ENCODE peak calls at places on chromosomes 3 and 15, in six cellular contexts. N is mesothelial cell of epicardium; H is WTC11; R is CD4-positive, alpha-beta T cell; S is suprapubic skin; D is tibial artery. X is an unnamed sample.

GRCh38 chr3:169044341-169045113 is 619.0 kb downstream of the MECOM start:
- DNase-seq in R (no peak), N (no peak), H (no peak), D (no peak), S (no peak), X (no peak)

GRCh38 chr15:40441736-40442531 is 1.2 kb downstream of the BAHD1 start:
- DNase-seq in S (no peak), N (no peak), H (peak), R (no peak), D (no peak), X (peak)

GRCh38 chr15:28960979-28961378 is 75.2 kb downstream of the APBA2 start:
- DNase-seq in S (no peak), R (no peak), N (no peak), D (no peak), H (no peak), X (no peak)

GRCh38 chr15:70480196-70480856 is 283.0 kb downstream of the UACA start:
- DNase-seq in S (no peak), H (no peak), N (no peak), D (no peak), R (peak), X (no peak)

GRCh38 chr15:80162059-80162554 is 9.3 kb downstream of the FAH start:
- DNase-seq in H (no peak), D (no peak), S (no peak), N (no peak), R (no peak), X (no peak)

GRCh38 chr15:80581976-80582375 is 113.1 kb upstream of the ABHD17C start:
- DNase-seq in N (no peak), D (no peak), H (no peak), R (no peak), S (no peak), X (no peak)

GRCh38 chr3:108150200-108150599 is 59.4 kb upstream of the CD47 start:
- DNase-seq in H (no peak), N (no peak), R (no peak), S (no peak), D (no peak), X (no peak)

GRCh38 chr15:47944911-47945310 is 175.9 kb upstream of the SLC24A5 start:
- DNase-seq in S (no peak), D (no peak), H (no peak), N (no peak), R (no peak), X (no peak)

GRCh38 chr3:48187579-48188265 is 495 bp downstream of the CDC25A start:
- DNase-seq in R (no peak), H (no peak), D (peak), S (no peak), N (peak), X (peak)

GRCh38 chr3:105385868-105386508 is 19.3 kb downstream of the ALCAM start:
- DNase-seq in H (no peak), D (no peak), S (no peak), N (no peak), R (no peak), X (no peak)

GRCh38 chr15:71237456-71238188 is 122.4 kb downstream of the THSD4 start:
- DNase-seq in H (no peak), R (no peak), N (no peak), S (no peak), D (no peak), X (no peak)

GRCh38 chr15:90878660-90879059 is 5.6 kb upstream of the FES start:
- DNase-seq in S (no peak), D (no peak), H (no peak), N (no peak), R (no peak), X (no peak)

GRCh38 chr15:69475769-69476358 is 23.2 kb downstream of the RPLP1 start:
- DNase-seq in D (peak), H (peak), N (peak), S (peak), R (peak), X (peak)

GRCh38 chr15:66919421-66919820 is 146.0 kb upstream of the SMAD3 start:
- DNase-seq in H (no peak), S (no peak), D (no peak), R (no peak), N (no peak), X (no peak)

GRCh38 chr3:51709675-51710074 is 2.8 kb downstream of the GRM2 start:
- DNase-seq in H (no peak), S (no peak), N (no peak), R (no peak), D (no peak), X (no peak)

GRCh38 chr3:107846282-107846852 is 244.5 kb downstream of the CD47 start:
- DNase-seq in H (peak), N (peak), D (peak), R (no peak), S (no peak), X (peak)

GRCh38 chr3:159191454-159191853 is 389.6 kb downstream of the MFSD1 start:
- DNase-seq in R (no peak), H (no peak), N (no peak), D (no peak), S (no peak), X (no peak)

GRCh38 chr3:55315396-55315795 is 171.7 kb downstream of the WNT5A start:
- DNase-seq in N (no peak), S (no peak), D (no peak), R (no peak), H (no peak), X (no peak)

GRCh38 chr15:37585966-37586656 is 348.3 kb upstream of the TMCO5A start:
- DNase-seq in N (no peak), D (no peak), H (no peak), S (no peak), R (no peak), X (no peak)

GRCh38 chr3:4999626-5000184 is 20.5 kb downstream of the BHLHE40 start:
- DNase-seq in S (peak), D (no peak), R (no peak), H (no peak), N (no peak), X (no peak)

GRCh38 chr3:193357291-193357690 is 21.3 kb downstream of the ATP13A5 start:
- DNase-seq in D (no peak), R (no peak), H (no peak), N (no peak), S (no peak), X (no peak)

GRCh38 chr15:40437754-40438687 is 2.7 kb upstream of the BAHD1 start:
- DNase-seq in H (peak), R (no peak), N (no peak), D (no peak), S (no peak), X (no peak)

GRCh38 chr3:137938876-137939275 is 71.1 kb upstream of the CLDN18 start:
- DNase-seq in S (no peak), N (no peak), D (no peak), R (no peak), H (no peak), X (no peak)

GRCh38 chr15:83498801-83499200 is 51.7 kb downstream of the SH3GL3 start:
- DNase-seq in R (no peak), S (no peak), D (no peak), N (no peak), H (peak), X (peak)

GRCh38 chr3:16058511-16058910 is 116.0 kb upstream of the GALNT15 start:
- DNase-seq in S (no peak), H (no peak), R (no peak), N (no peak), D (no peak), X (no peak)

GRCh38 chr15:95162069-95162468 is 930.7 kb downstream of the MCTP2 start:
- DNase-seq in S (no peak), N (no peak), R (no peak), H (no peak), D (peak), X (no peak)

GRCh38 chr3:46860381-46861292 is 2.6 kb downstream of the MYL3 start:
- DNase-seq in N (peak), D (peak), H (peak), S (peak), R (no peak), X (peak)

GRCh38 chr3:110296885-110297284 is 774.7 kb upstream of the NECTIN3 start:
- DNase-seq in R (no peak), D (no peak), S (no peak), H (no peak), N (no peak), X (no peak)

GRCh38 chr3:188946351-188946750 is 225.4 kb upstream of the TPRG1 start:
- DNase-seq in S (no peak), H (no peak), R (no peak), N (no peak), D (no peak), X (no peak)

GRCh38 chr3:37628711-37629301 is 232.9 kb upstream of the CTDSPL start:
- DNase-seq in S (no peak), N (no peak), H (no peak), R (no peak), D (no peak), X (no peak)

GRCh38 chr3:190019840-190020239 is 100.9 kb downstream of the P3H2 start:
- DNase-seq in S (no peak), D (no peak), N (no peak), R (no peak), H (no peak), X (no peak)

GRCh38 chr3:71247221-71247947 is 336.1 kb downstream of the FOXP1 start:
- DNase-seq in R (no peak), D (no peak), S (no peak), H (peak), N (no peak), X (no peak)
- TF ChIP-seq CTCF in R (no peak), D (no peak), S (no peak), H (no peak), N (no peak), X (no peak)

GRCh38 chr3:192188218-192188835 is 539.0 kb downstream of the FGF12 start:
- DNase-seq in S (no peak), D (peak), H (peak), R (no peak), N (peak), X (peak)
- TF ChIP-seq CTCF in S (no peak), D (no peak), H (peak), R (peak), N (peak), X (peak)

DNA sequence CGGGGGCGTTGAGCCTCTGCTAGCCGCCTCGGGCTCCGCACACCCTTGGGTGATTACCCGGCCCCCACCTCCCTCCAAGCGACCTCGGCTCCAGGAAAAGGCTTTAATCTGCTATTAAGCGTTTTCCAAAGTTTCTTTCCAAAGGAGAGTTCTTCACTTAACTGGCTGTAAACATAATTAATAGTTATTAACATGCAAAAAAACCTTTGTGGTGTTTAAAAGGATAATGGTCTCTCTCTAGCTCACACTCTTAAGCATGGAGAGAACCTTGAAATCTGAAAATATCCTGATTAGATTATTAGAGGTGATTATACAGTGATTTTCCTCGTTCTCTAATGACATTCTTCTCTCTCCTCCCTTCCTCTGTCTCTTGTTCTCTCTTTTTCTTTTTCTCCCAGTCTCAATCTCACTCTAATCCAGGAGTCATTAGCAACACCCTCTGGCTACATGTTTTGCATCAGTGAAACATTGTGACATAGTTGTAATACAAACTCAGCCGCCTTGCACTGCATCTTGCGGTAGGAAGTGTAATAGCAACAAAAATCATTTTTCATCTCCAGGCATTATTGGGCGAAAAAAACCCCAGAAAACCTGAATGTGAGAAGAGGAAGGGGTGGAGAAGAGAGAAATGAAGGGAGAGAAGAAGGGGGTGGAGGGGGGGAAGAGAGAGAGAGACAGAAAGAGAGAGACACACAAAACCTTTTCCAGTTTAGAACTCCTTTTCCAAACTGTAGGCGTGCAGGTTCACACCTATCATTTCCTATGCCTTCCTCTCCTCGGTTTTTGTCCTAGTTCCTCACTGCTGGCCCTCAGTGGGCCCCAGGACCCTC is 24.4 kb downstream of the NR2F2 start:
- DNase-seq in R (no peak), H (no peak), S (no peak), N (no peak), D (no peak), X (no peak)
- TF ChIP-seq CTCF in R (no peak), H (no peak), S (peak), N (no peak), D (peak), X (no peak)

GRCh38 chr3:157204431-157204830 is 44.5 kb upstream of the CCNL1 start:
- DNase-seq in N (no peak), S (no peak), H (no peak), D (no peak), R (no peak), X (no peak)
- TF ChIP-seq CTCF in N (peak), S (no peak), H (no peak), D (peak), R (no peak), X (peak)

GRCh38 chr3:50241163-50241562 is 5.2 kb downstream of the GNAI2 start:
- DNase-seq in D (no peak), R (no peak), H (peak), N (no peak), S (no peak), X (peak)

GRCh38 chr3:50245251-50245745 is 9.3 kb downstream of the GNAI2 start:
- DNase-seq in R (no peak), D (no peak), S (no peak), N (no peak), H (no peak), X (peak)

GRCh38 chr3:50243552-50243895 is 7.5 kb downstream of the GNAI2 start:
- DNase-seq in D (no peak), S (no peak), H (no peak), R (no peak), N (no peak), X (no peak)

GRCh38 chr3:50242371-50242770 is 6.4 kb downstream of the GNAI2 start:
- DNase-seq in S (no peak), H (no peak), R (no peak), N (no peak), D (no peak), X (no peak)

GRCh38 chr3:50242778-50243551 is 7.0 kb downstream of the GNAI2 start:
- DNase-seq in R (no peak), N (no peak), S (no peak), D (peak), H (no peak), X (peak)
- TF ChIP-seq CTCF in R (no peak), N (no peak), S (no peak), D (no peak), H (no peak), X (no peak)

GRCh38 chr15:96242761-96243160 is 87.7 kb upstream of the NR2F2 start:
- DNase-seq in R (no peak), D (no peak), S (no peak), N (no peak), H (no peak), X (no peak)
- TF ChIP-seq CTCF in R (no peak), D (no peak), S (no peak), N (no peak), H (no peak), X (no peak)

DNA sequence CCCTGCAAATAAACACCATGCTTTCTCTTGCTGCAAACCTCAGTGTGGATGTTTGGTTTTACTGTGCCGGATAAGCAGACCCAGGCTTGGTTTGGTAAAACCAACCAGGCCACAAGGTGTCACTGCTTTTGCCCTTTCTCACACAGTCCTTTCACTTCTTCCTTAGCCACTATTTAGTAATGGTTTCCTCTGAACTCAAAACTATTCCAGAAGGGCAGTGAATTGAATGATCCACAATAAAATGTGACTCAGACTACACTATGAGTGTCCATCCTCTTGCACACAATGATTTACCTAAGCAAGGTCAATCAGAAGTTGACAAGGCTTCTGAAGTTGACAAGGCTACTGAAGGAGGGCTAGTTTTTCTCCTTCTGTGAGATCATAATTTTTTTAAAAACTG is 552.4 kb upstream of the CCDC54 start:
- DNase-seq in S (no peak), N (no peak), D (no peak), H (peak), R (no peak), X (peak)
- TF ChIP-seq CTCF in S (no peak), N (no peak), D (peak), H (no peak), R (no peak), X (no peak)

DNA sequence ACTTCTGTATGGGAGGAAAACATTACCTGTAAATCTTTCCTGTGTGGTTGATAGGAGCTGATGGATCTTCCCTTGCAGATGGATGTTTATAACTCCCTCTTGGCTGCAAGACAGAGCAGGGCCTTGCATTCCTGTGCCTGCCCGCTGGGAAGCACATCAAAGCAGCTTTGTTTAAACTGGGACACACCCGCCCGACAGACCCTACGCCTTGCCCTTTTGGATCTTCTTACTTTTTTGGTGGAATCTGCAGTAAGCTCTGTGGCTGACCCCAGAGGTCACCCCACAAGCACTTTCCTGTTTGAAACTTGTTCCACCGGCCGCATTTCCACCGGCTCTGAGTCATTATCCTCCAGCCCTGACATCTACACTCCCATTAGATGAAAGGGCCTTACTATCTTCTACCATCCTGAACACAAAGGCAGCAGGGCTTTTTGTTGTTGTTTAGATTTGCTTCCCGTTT is 244.1 kb upstream of the STT3B start:
- DNase-seq in R (no peak), N (no peak), H (peak), S (no peak), D (no peak), X (peak)
- TF ChIP-seq CTCF in R (no peak), N (no peak), H (no peak), S (no peak), D (no peak), X (no peak)

X was measured in endothelial cell.